ENCODE peak calls at places on chromosomes 12 and 14, in six cellular contexts. J is fibroblast of mammary gland, Z is GM10248, B is esophagus muscularis mucosa, L is A549, Y is WTC11. W is an unnamed sample.

GRCh38 chr12:96919510-96920210 is 12.6 kb downstream of the NEDD1 start:
- DNase-seq in J (no peak), Z (no peak), B (no peak), L (no peak), Y (no peak), W (no peak)

GRCh38 chr12:71772728-71773127 is 18.1 kb downstream of the RAB21 start:
- DNase-seq in J (no peak), Z (no peak), B (no peak), L (no peak), Y (no peak), W (no peak)

GRCh38 chr14:64510825-64511679 is 6.5 kb downstream of the ZBTB1 start:
- DNase-seq in J (peak; percentile 76), Z (peak; percentile 31), B (no peak), L (peak; percentile 76), Y (peak; percentile 63), W (peak; percentile 46)

GRCh38 chr14:98705826-98706225 is 566.2 kb downstream of the BCL11B start:
- DNase-seq in J (no peak), Z (no peak), B (no peak), L (no peak), Y (no peak), W (no peak)

GRCh38 chr14:63852271-63852816 is 460 bp upstream of the SYNE2 start:
- DNase-seq in J (no peak), Z (no peak), B (no peak), L (peak; percentile 29), Y (no peak), W (no peak)

GRCh38 chr14:78790262-78790661 is 620.1 kb downstream of the NRXN3 start:
- DNase-seq in J (peak; percentile 8), Z (no peak), B (no peak), L (peak; percentile 4), Y (no peak), W (no peak)

GRCh38 chr12:4388032-4388431 is 8.5 kb upstream of the FGF23 start:
- DNase-seq in J (no peak), Z (no peak), B (peak; percentile 39), L (no peak), Y (no peak), W (no peak)

GRCh38 chr12:122187466-122187865 is 4.5 kb downstream of the LRRC43 start:
- DNase-seq in J (no peak), Z (no peak), B (no peak), L (no peak), Y (peak; percentile 31), W (no peak)

GRCh38 chr12:121800694-121801600 is 2.9 kb upstream of the SETD1B start:
- DNase-seq in J (peak; percentile 82), Z (peak; percentile 47), B (no peak), L (peak; percentile 80), Y (peak; percentile 73), W (no peak)

GRCh38 chr12:88726806-88727722 is 146.8 kb upstream of the KITLG start:
- DNase-seq in J (peak; percentile 57), Z (no peak), B (no peak), L (no peak), Y (no peak), W (no peak)

GRCh38 chr12:111155521-111155920 is 213.4 kb downstream of the PHETA1 start:
- DNase-seq in J (no peak), Z (no peak), B (no peak), L (no peak), Y (no peak), W (no peak)

GRCh38 chr12:121796855-121797751 is 3.6 kb upstream of the RHOF start:
- DNase-seq in J (peak; percentile 85), Z (no peak), B (peak; percentile 96), L (peak; percentile 96), Y (peak; percentile 87), W (no peak)

GRCh38 chr12:89333564-89334252 is 18.6 kb downstream of the DUSP6 start:
- DNase-seq in J (no peak), Z (peak; percentile 21), B (no peak), L (no peak), Y (no peak), W (no peak)

GRCh38 chr14:104317500-104317805 is 179.1 kb downstream of the KIF26A start:
- DNase-seq in J (no peak), Z (no peak), B (no peak), L (no peak), Y (peak; percentile 5), W (no peak)

GRCh38 chr12:118553856-118554504 is 177.6 kb downstream of the SUDS3 start:
- DNase-seq in J (no peak), Z (no peak), B (no peak), L (no peak), Y (no peak), W (no peak)

GRCh38 chr12:123916729-123917128 is 55.9 kb downstream of the CCDC92 start:
- DNase-seq in J (peak; percentile 58), Z (no peak), B (no peak), L (no peak), Y (no peak), W (no peak)

DNA sequence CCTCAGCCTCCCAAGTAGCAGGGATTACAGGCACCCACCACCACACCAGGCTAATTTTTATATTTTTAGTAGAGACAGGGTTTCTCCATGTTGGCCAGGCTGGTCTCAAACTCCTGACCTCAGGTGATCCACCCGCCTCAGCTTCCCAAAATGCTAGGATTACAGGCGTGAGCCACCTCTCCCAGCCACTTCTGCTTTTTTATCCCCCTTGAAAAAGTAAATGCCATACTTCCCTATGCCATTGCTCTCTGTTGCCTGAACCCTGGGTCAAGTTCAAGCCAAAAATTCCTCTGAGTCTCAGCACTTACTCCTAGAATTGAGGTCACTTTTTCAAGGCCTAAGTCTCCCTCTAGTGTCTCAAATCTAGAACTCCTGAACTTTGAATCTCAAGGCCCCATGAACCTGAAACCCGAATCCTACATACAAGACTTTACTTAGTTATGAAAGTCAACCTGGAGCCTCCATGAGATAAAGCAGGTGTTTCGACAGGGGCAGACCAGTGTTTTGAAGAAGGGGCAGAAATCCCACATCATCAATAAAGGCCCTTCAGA is 1.4 kb upstream of the APOBEC1 start:
- DNase-seq in J (peak; percentile 44), Z (peak; percentile 22), B (no peak), L (peak; percentile 26), Y (no peak), W (no peak)
- TF ChIP-seq CTCF in J (peak; percentile 50), Z (no peak), B (no peak), L (no peak), Y (peak; percentile 21), W (no peak)

GRCh38 chr12:47547077-47547476 is 158.8 kb downstream of the RPAP3 start:
- DNase-seq in J (peak; percentile 66), Z (no peak), B (peak; percentile 47), L (peak; percentile 49), Y (no peak), W (no peak)
- TF ChIP-seq CTCF in J (peak; percentile 66), Z (no peak), B (no peak), L (no peak), Y (no peak), W (no peak)

GRCh38 chr14:102757646-102758045 is 19.6 kb upstream of the TRAF3 start:
- DNase-seq in J (no peak), Z (no peak), B (no peak), L (no peak), Y (no peak), W (no peak)
- TF ChIP-seq CTCF in J (no peak), Z (no peak), B (no peak), L (no peak), Y (no peak), W (no peak)

DNA sequence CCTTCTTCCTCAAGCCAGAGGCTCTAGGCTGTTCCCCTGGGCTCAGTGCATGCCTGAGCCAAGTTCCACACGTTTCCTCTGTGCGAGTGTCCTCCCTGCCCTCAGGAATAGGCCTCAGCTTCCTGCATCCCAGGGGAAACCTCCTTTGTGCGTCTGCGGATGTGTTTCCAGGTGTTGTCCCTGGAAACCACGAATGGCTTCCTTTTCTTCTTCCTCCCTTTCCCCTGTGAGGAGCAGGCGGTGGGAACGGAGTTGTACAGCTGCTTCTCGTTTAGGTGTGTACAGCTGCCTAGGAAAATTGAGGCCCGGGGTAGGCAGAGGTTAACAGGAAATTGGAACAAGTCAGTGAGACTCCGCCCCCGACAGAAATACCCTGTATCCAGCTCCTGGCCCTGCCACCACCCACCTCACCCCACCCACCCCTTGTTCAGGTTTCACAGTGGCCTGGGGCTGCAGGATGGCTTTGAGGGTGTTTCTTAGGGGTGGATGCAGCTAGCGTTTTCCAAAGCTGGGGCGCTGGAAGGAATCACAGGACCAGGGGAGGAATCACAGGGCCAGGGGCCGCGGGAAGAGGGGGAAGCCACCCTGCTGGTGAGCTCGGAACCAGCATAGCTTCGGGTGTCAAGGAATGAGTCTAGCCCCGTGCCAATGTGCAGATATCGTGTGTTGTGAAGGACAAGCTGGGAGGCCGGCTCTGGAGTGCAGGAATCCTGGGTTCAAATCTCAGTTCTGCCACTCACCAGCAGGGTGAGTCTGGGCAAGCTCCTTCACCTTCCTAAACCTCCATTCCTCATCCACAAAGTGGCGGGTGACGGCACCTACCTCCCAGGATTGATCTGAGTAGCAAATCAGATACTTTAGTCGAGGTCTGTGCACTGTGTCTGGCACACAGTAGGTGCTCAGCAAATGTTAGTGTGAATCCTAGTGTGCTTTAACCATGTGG is 53.8 kb upstream of the RIN3 start:
- DNase-seq in J (peak; percentile 22), Z (no peak), B (no peak), L (no peak), Y (no peak), W (no peak)
- TF ChIP-seq CTCF in J (peak; percentile 9), Z (no peak), B (no peak), L (no peak), Y (no peak), W (no peak)

DNA sequence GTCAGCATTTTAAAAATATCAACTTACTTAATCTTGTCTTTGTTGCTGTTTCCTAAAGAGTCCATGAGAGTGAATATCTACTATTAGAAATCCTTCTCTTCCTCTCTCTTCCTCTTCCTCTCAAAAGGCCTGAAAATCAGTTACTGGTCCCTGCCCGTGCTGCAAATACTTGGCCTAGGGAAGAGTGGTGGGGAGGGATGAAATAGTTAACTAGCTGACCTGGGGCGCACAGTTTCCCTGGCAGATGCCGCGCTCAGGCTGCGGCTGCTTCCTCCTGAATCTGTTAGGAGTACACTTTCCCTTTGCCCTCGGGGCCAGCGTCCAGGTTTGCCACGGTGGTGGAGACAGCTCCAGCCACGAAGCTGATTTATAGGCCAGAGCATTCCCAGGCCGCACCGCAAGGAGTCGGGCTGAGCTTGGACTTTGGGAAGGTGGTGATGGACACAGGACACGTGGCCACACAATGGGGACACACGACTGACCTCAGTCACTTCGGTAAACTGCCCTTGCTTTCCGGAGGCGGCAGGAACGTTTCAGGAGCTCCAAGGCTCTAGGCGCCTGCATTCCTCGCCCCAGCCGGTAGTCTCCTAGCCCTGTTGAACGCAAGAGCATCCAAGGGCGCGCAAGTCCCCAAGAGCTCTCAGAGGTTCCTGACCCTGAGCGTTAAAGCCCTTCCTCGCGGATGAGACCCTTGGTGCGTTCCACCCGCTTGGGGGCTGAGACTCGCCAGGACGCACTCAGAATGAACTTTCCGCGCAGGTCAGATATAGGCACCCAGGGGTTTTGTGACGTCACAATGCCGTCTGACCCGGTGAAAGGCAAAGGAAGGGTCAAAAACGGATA is 7.1 kb upstream of the ASCL1 start:
- DNase-seq in J (no peak), Z (peak; percentile 20), B (peak; percentile 88), L (peak; percentile 32), Y (peak; percentile 63), W (no peak)
- TF ChIP-seq CTCF in J (no peak), Z (peak; percentile 51), B (no peak), L (no peak), Y (no peak), W (peak; percentile 27)

GRCh38 chr14:106789318-106789717 is 1262.9 kb downstream of the TMEM121 start:
- DNase-seq in J (no peak), Z (no peak), B (no peak), L (no peak), Y (no peak), W (no peak)
- TF ChIP-seq CTCF in J (no peak), Z (no peak), B (no peak), L (no peak), Y (no peak), W (no peak)

GRCh38 chr12:92927055-92927435 is 2.0 kb downstream of the EEA1 start:
- DNase-seq in J (peak; percentile 62), Z (no peak), B (no peak), L (peak; percentile 59), Y (no peak), W (peak; percentile 49)
- TF ChIP-seq CTCF in J (peak; percentile 15), Z (no peak), B (peak; percentile 22), L (peak; percentile 35), Y (no peak), W (no peak)